ENCODE peak calls at places on chromosomes 1 and 21, in seven cellular contexts. Y, N, U, F, W, D and L are unnamed samples.

GRCh38 chr1:36172983-36173382 is 17.0 kb downstream of the MAP7D1 start:
- DNase-seq in Y (no peak), N (no peak), U (no peak), F (peak; percentile 56), W (no peak), D (no peak), L (no peak)

GRCh38 chr1:26280333-26281042 is 602 bp downstream of the SH3BGRL3 start:
- DNase-seq in Y (no peak), N (no peak), U (peak; percentile 48), F (no peak), W (no peak), D (no peak), L (peak; percentile 47)

GRCh38 chr1:7528386-7529031 is 242.6 kb upstream of the VAMP3 start:
- DNase-seq in Y (no peak), N (no peak), U (no peak), F (peak; percentile 10), W (no peak), D (no peak), L (peak; percentile 10)

GRCh38 chr1:230292739-230293720 is 133.1 kb downstream of the PGBD5 start:
- DNase-seq in Y (no peak), N (no peak), U (no peak), F (no peak), W (no peak), D (no peak), L (no peak)

GRCh38 chr1:55067914-55068313 is 28.6 kb downstream of the PCSK9 start:
- DNase-seq in Y (no peak), N (no peak), U (no peak), F (no peak), W (no peak), D (no peak), L (no peak)

GRCh38 chr1:69523032-69523431 is 44.7 kb upstream of the LRRC7 start:
- DNase-seq in Y (no peak), N (peak; percentile 84), U (no peak), F (peak; percentile 81), W (no peak), D (no peak), L (no peak)

GRCh38 chr1:229273507-229274232 is 2.8 kb downstream of the RAB4A start:
- DNase-seq in Y (no peak), N (no peak), U (peak; percentile 43), F (peak; percentile 30), W (no peak), D (no peak), L (no peak)

GRCh38 chr21:42991992-42992740 is 17.8 kb downstream of the PKNOX1 start:
- DNase-seq in Y (peak; percentile 81), N (peak; percentile 91), U (no peak), F (peak; percentile 95), W (no peak), D (no peak), L (peak; percentile 72)

GRCh38 chr1:160726114-160726497 is 12.9 kb upstream of the SLAMF7 start:
- DNase-seq in Y (no peak), N (no peak), U (no peak), F (peak; percentile 17), W (no peak), D (no peak), L (no peak)

GRCh38 chr1:19765623-19766022 is 34.1 kb downstream of the TMCO4 start:
- DNase-seq in Y (no peak), N (peak; percentile 67), U (no peak), F (peak; percentile 91), W (no peak), D (no peak), L (no peak)

GRCh38 chr1:222000131-222000530 is 258.2 kb upstream of the DUSP10 start:
- DNase-seq in Y (no peak), N (no peak), U (no peak), F (no peak), W (no peak), D (no peak), L (no peak)

GRCh38 chr1:218967836-218968235 is 205.8 kb upstream of the LYPLAL1 start:
- DNase-seq in Y (no peak), N (no peak), U (no peak), F (peak; percentile 24), W (no peak), D (no peak), L (no peak)

GRCh38 chr1:25675729-25676476 is 59.3 kb downstream of the MAN1C1 start:
- DNase-seq in Y (no peak), N (no peak), U (no peak), F (no peak), W (no peak), D (no peak), L (peak; percentile 76)

GRCh38 chr1:18814340-18815202 is 44.9 kb downstream of the TAS1R2 start:
- DNase-seq in Y (no peak), N (no peak), U (no peak), F (no peak), W (no peak), D (no peak), L (no peak)

GRCh38 chr1:216032977-216033376 is 390.3 kb downstream of the USH2A start:
- DNase-seq in Y (no peak), N (no peak), U (no peak), F (no peak), W (no peak), D (no peak), L (no peak)

GRCh38 chr1:197272791-197273190 is 4.7 kb downstream of the CRB1 start:
- DNase-seq in Y (no peak), N (no peak), U (no peak), F (no peak), W (no peak), D (no peak), L (no peak)

GRCh38 chr1:85245456-85245855 is 14.0 kb downstream of the C1orf52 start:
- DNase-seq in Y (no peak), N (no peak), U (no peak), F (no peak), W (no peak), D (no peak), L (no peak)

GRCh38 chr1:2229032-2229920 is 1.2 kb downstream of the SKI start:
- DNase-seq in Y (no peak), N (no peak), U (peak; percentile 65), F (peak; percentile 83), W (peak; percentile 92), D (no peak), L (peak; percentile 73)

GRCh38 chr1:185069202-185069601 is 23.8 kb downstream of the RNF2 start:
- DNase-seq in Y (no peak), N (no peak), U (no peak), F (peak; percentile 48), W (no peak), D (no peak), L (no peak)
- H3K9me3 ChIP-seq in Y (peaks cover 3% of the 10 kb centered on the region), N (no peaks in the 10 kb centered on the region), U (no peaks in the 10 kb centered on the region), F (no peaks in the 10 kb centered on the region), W (no peaks in the 10 kb centered on the region), D (no peaks in the 10 kb centered on the region), L (no peaks in the 10 kb centered on the region)

DNA sequence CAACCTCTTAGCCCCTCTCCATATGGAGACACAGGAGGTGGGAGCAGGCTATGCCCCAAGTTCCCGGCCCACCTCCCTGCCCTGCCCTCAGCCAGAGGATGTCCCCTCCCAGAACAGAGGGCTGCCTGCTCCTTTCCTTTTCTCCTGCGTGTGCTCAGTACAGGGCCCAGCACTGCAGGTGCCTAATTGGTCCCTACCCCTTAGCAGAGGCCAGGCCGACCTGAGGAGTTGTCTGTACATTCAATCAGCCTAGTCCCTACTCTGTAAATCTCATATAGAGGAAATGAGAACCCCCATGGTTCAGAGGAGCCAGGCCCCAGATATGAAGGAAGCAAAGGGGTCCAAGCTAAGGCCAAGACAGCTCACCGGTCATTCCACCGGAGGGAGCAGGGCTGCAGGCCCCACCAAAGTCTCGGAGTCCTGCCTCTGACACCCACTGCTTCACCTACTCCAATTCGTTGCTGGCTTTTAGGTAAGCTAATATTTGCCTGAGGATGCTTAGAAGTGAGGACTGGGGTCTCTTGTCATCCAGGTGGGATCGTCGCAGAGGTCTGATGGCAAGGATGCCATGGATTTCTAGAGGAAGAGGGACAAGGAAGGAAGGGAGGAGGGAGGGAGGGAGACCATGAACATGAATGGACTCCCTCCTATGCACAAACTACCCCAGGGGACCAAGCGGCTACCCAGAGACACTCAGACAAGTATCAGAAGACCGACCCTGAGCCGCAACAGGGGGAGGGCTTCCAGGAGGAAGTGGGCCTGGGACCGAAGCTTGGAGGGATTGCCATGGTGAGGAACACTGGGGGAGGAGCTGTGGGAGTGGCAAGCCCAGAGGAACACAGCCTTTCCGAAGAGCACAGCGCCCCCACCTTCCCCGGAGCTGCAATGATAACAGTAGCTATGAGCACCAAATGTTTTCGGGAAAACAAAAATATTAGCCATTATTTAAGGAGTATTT is 30.4 kb upstream of the FOXO6 start:
- DNase-seq in Y (no peak), N (no peak), U (no peak), F (peak; percentile 51), W (no peak), D (no peak), L (no peak)
- H3K4me3 ChIP-seq in Y (no peak overlapping the region), N (no peak overlapping the region), U (no peak overlapping the region), F (no peak overlapping the region), W (no peak overlapping the region), D (no peak overlapping the region), L (no peak overlapping the region)

GRCh38 chr21:28903448-28903847 is 89.2 kb downstream of the LTN1 start:
- DNase-seq in Y (no peak), N (no peak), U (no peak), F (no peak), W (peak; percentile 63), D (no peak), L (no peak)
- H3K27ac ChIP-seq in Y (no peak overlapping the region), N (no peak overlapping the region), U (no peak overlapping the region), F (no peak overlapping the region), W (no peak overlapping the region), D (no peak overlapping the region), L (no peak overlapping the region)

GRCh38 chr1:42504535-42505128 is 41.5 kb downstream of the CCDC30 start:
- DNase-seq in Y (no peak), N (no peak), U (no peak), F (no peak), W (no peak), D (no peak), L (no peak)
- H3K9me3 ChIP-seq in Y (peaks cover 56% of the 10 kb centered on the region), N (peaks cover 10% of the 10 kb centered on the region), U (peaks cover 58% of the 10 kb centered on the region), F (peaks cover 7% of the 10 kb centered on the region), W (peaks cover 3% of the 10 kb centered on the region), D (peaks cover 78% of the 10 kb centered on the region), L (peaks cover 4% of the 10 kb centered on the region)